ENCODE peak calls at places on chromosome 1, in nine cellular contexts. One of them, this sample, is unnamed.

GRCh38 chr1:17207966-17208418 is 3.1 kb downstream of the PADI1 start:
- DNase-seq in MM.1S: no peak
- DNase-seq in RWPE2: peak
- DNase-seq in CD4-positive, alpha-beta T cell: peak
- DNase-seq in A673: peak
- DNase-seq in fibroblast of mammary gland: peak
- DNase-seq in fibroblast of villous mesenchyme: peak
- DNase-seq in heart right ventricle: no peak
- DNase-seq in cardiac muscle cell: no peak
- DNase-seq in this sample: peak

GRCh38 chr1:238108417-238108816 is 217.7 kb upstream of the ZP4 start:
- DNase-seq in MM.1S: no peak
- DNase-seq in fibroblast of villous mesenchyme: no peak
- DNase-seq in RWPE2: no peak
- DNase-seq in fibroblast of mammary gland: no peak
- DNase-seq in A673: no peak
- DNase-seq in cardiac muscle cell: no peak
- DNase-seq in CD4-positive, alpha-beta T cell: no peak
- DNase-seq in heart right ventricle: no peak
- DNase-seq in this sample: no peak

GRCh38 chr1:41313661-41314131 is 47.5 kb upstream of the FOXO6 start:
- DNase-seq in cardiac muscle cell: peak
- DNase-seq in fibroblast of mammary gland: peak
- DNase-seq in RWPE2: no peak
- DNase-seq in MM.1S: no peak
- DNase-seq in fibroblast of villous mesenchyme: peak
- DNase-seq in heart right ventricle: no peak
- DNase-seq in A673: peak
- DNase-seq in CD4-positive, alpha-beta T cell: no peak
- DNase-seq in this sample: peak

GRCh38 chr1:244325056-244325764 is 126.5 kb downstream of the ADSS2 start:
- DNase-seq in heart right ventricle: no peak
- DNase-seq in CD4-positive, alpha-beta T cell: no peak
- DNase-seq in fibroblast of mammary gland: no peak
- DNase-seq in fibroblast of villous mesenchyme: no peak
- DNase-seq in A673: no peak
- DNase-seq in cardiac muscle cell: no peak
- DNase-seq in RWPE2: no peak
- DNase-seq in MM.1S: no peak
- DNase-seq in this sample: no peak

GRCh38 chr1:150127868-150128267 is 21.8 kb upstream of the PLEKHO1 start:
- DNase-seq in cardiac muscle cell: no peak
- DNase-seq in heart right ventricle: no peak
- DNase-seq in fibroblast of villous mesenchyme: no peak
- DNase-seq in CD4-positive, alpha-beta T cell: no peak
- DNase-seq in fibroblast of mammary gland: peak
- DNase-seq in RWPE2: no peak
- DNase-seq in MM.1S: no peak
- DNase-seq in A673: no peak
- DNase-seq in this sample: no peak

GRCh38 chr1:17265162-17265561 is 16.3 kb downstream of the PADI3 start:
- DNase-seq in CD4-positive, alpha-beta T cell: no peak
- DNase-seq in cardiac muscle cell: no peak
- DNase-seq in fibroblast of mammary gland: no peak
- DNase-seq in heart right ventricle: no peak
- DNase-seq in MM.1S: no peak
- DNase-seq in A673: no peak
- DNase-seq in RWPE2: no peak
- DNase-seq in fibroblast of villous mesenchyme: peak
- DNase-seq in this sample: no peak

GRCh38 chr1:157691285-157691920 is 9.2 kb downstream of the FCRL3 start:
- DNase-seq in MM.1S: peak
- DNase-seq in heart right ventricle: no peak
- DNase-seq in fibroblast of mammary gland: peak
- DNase-seq in RWPE2: no peak
- DNase-seq in A673: peak
- DNase-seq in CD4-positive, alpha-beta T cell: no peak
- DNase-seq in fibroblast of villous mesenchyme: peak
- DNase-seq in cardiac muscle cell: peak
- DNase-seq in this sample: peak

GRCh38 chr1:229508823-229509337 is 739 bp upstream of the NUP133 start:
- DNase-seq in cardiac muscle cell: no peak
- DNase-seq in A673: no peak
- DNase-seq in fibroblast of mammary gland: no peak
- DNase-seq in RWPE2: no peak
- DNase-seq in fibroblast of villous mesenchyme: no peak
- DNase-seq in CD4-positive, alpha-beta T cell: no peak
- DNase-seq in MM.1S: no peak
- DNase-seq in heart right ventricle: no peak
- DNase-seq in this sample: peak

GRCh38 chr1:8333246-8333987 is 15.5 kb downstream of the SLC45A1 start:
- DNase-seq in cardiac muscle cell: no peak
- DNase-seq in A673: no peak
- DNase-seq in MM.1S: no peak
- DNase-seq in RWPE2: no peak
- DNase-seq in heart right ventricle: no peak
- DNase-seq in fibroblast of villous mesenchyme: no peak
- DNase-seq in fibroblast of mammary gland: no peak
- DNase-seq in CD4-positive, alpha-beta T cell: no peak
- DNase-seq in this sample: no peak

GRCh38 chr1:78607334-78607927 is 12.8 kb upstream of the IFI44L start:
- DNase-seq in heart right ventricle: no peak
- DNase-seq in RWPE2: no peak
- DNase-seq in A673: peak
- DNase-seq in cardiac muscle cell: peak
- DNase-seq in MM.1S: peak
- DNase-seq in CD4-positive, alpha-beta T cell: no peak
- DNase-seq in fibroblast of villous mesenchyme: peak
- DNase-seq in fibroblast of mammary gland: peak
- DNase-seq in this sample: peak

GRCh38 chr1:78606274-78606673 is 14.0 kb upstream of the IFI44L start:
- DNase-seq in CD4-positive, alpha-beta T cell: no peak
- DNase-seq in fibroblast of mammary gland: no peak
- DNase-seq in fibroblast of villous mesenchyme: no peak
- DNase-seq in A673: no peak
- DNase-seq in RWPE2: no peak
- DNase-seq in MM.1S: no peak
- DNase-seq in cardiac muscle cell: peak
- DNase-seq in heart right ventricle: no peak
- DNase-seq in this sample: no peak

GRCh38 chr1:78604643-78605042 is 15.6 kb upstream of the IFI44L start:
- DNase-seq in MM.1S: no peak
- DNase-seq in heart right ventricle: no peak
- DNase-seq in A673: no peak
- DNase-seq in CD4-positive, alpha-beta T cell: no peak
- DNase-seq in RWPE2: no peak
- DNase-seq in fibroblast of villous mesenchyme: no peak
- DNase-seq in fibroblast of mammary gland: no peak
- DNase-seq in cardiac muscle cell: no peak
- DNase-seq in this sample: no peak

GRCh38 chr1:78603206-78603605 is 17.0 kb upstream of the IFI44L start:
- DNase-seq in A673: no peak
- DNase-seq in fibroblast of villous mesenchyme: no peak
- DNase-seq in heart right ventricle: no peak
- DNase-seq in fibroblast of mammary gland: no peak
- DNase-seq in MM.1S: no peak
- DNase-seq in cardiac muscle cell: no peak
- DNase-seq in CD4-positive, alpha-beta T cell: no peak
- DNase-seq in RWPE2: no peak
- DNase-seq in this sample: no peak

GRCh38 chr1:78607944-78608343 is 12.3 kb upstream of the IFI44L start:
- DNase-seq in cardiac muscle cell: no peak
- DNase-seq in RWPE2: no peak
- DNase-seq in MM.1S: no peak
- DNase-seq in fibroblast of mammary gland: no peak
- DNase-seq in heart right ventricle: no peak
- DNase-seq in A673: no peak
- DNase-seq in CD4-positive, alpha-beta T cell: no peak
- DNase-seq in fibroblast of villous mesenchyme: no peak
- DNase-seq in this sample: no peak
- TF ChIP-seq CTCF in cardiac muscle cell: no peak
- TF ChIP-seq CTCF in RWPE2: no peak
- TF ChIP-seq CTCF in MM.1S: no peak
- TF ChIP-seq CTCF in fibroblast of mammary gland: no peak
- TF ChIP-seq CTCF in heart right ventricle: no peak
- TF ChIP-seq CTCF in A673: no peak
- TF ChIP-seq CTCF in CD4-positive, alpha-beta T cell: no peak
- TF ChIP-seq CTCF in fibroblast of villous mesenchyme: no peak
- TF ChIP-seq CTCF in this sample: no peak

DNA sequence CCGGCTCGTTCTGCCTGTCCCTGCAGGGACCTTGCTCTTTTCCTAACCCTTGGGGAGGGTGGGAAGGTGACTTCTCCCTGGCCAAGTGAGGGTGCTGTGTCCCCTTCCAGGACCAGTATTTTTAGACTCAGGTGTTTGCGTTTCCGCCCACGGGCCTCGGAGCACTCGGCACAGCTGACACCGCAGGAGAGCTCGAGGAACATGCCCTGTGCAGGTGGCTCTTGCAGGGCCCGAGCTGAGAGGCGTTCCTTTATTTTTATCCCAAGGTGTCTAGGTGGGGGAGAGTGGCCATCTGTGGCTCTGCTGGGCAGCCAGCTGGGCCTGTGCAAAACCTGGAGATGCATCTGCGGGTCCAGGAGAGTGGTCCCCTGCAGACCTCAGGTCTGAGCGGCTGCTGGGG is 16.0 kb downstream of the PLCH2 start:
- DNase-seq in heart right ventricle: no peak
- DNase-seq in CD4-positive, alpha-beta T cell: no peak
- DNase-seq in cardiac muscle cell: no peak
- DNase-seq in MM.1S: peak
- DNase-seq in fibroblast of villous mesenchyme: no peak
- DNase-seq in A673: no peak
- DNase-seq in RWPE2: no peak
- DNase-seq in fibroblast of mammary gland: no peak
- DNase-seq in this sample: no peak
- TF ChIP-seq CTCF in heart right ventricle: no peak
- TF ChIP-seq CTCF in CD4-positive, alpha-beta T cell: no peak
- TF ChIP-seq CTCF in cardiac muscle cell: no peak
- TF ChIP-seq CTCF in MM.1S: no peak
- TF ChIP-seq CTCF in fibroblast of villous mesenchyme: no peak
- TF ChIP-seq CTCF in A673: no peak
- TF ChIP-seq CTCF in RWPE2: no peak
- TF ChIP-seq CTCF in fibroblast of mammary gland: no peak
- TF ChIP-seq CTCF in this sample: no peak

GRCh38 chr1:28178690-28179485 is 2.4 kb upstream of the PTAFR start:
- DNase-seq in fibroblast of mammary gland: no peak
- DNase-seq in MM.1S: no peak
- DNase-seq in heart right ventricle: no peak
- DNase-seq in CD4-positive, alpha-beta T cell: no peak
- DNase-seq in A673: no peak
- DNase-seq in RWPE2: no peak
- DNase-seq in fibroblast of villous mesenchyme: no peak
- DNase-seq in cardiac muscle cell: no peak
- DNase-seq in this sample: no peak

GRCh38 chr1:28180310-28181305 is 4.1 kb upstream of the PTAFR start:
- DNase-seq in heart right ventricle: no peak
- DNase-seq in MM.1S: no peak
- DNase-seq in cardiac muscle cell: no peak
- DNase-seq in CD4-positive, alpha-beta T cell: no peak
- DNase-seq in RWPE2: no peak
- DNase-seq in fibroblast of villous mesenchyme: no peak
- DNase-seq in fibroblast of mammary gland: no peak
- DNase-seq in A673: no peak
- DNase-seq in this sample: no peak

GRCh38 chr1:28173151-28173979 is 3.1 kb downstream of the PTAFR start:
- DNase-seq in fibroblast of villous mesenchyme: no peak
- DNase-seq in fibroblast of mammary gland: peak
- DNase-seq in RWPE2: no peak
- DNase-seq in A673: no peak
- DNase-seq in CD4-positive, alpha-beta T cell: no peak
- DNase-seq in cardiac muscle cell: peak
- DNase-seq in MM.1S: no peak
- DNase-seq in heart right ventricle: no peak
- DNase-seq in this sample: no peak

GRCh38 chr1:28173980-28174297 is 2.6 kb downstream of the PTAFR start:
- DNase-seq in A673: no peak
- DNase-seq in MM.1S: no peak
- DNase-seq in RWPE2: no peak
- DNase-seq in fibroblast of villous mesenchyme: peak
- DNase-seq in CD4-positive, alpha-beta T cell: no peak
- DNase-seq in heart right ventricle: no peak
- DNase-seq in fibroblast of mammary gland: peak
- DNase-seq in cardiac muscle cell: no peak
- DNase-seq in this sample: no peak

GRCh38 chr1:28176492-28177470 is at the start of gene PTAFR:
- DNase-seq in RWPE2: no peak
- DNase-seq in fibroblast of villous mesenchyme: no peak
- DNase-seq in heart right ventricle: no peak
- DNase-seq in MM.1S: no peak
- DNase-seq in A673: no peak
- DNase-seq in fibroblast of mammary gland: no peak
- DNase-seq in cardiac muscle cell: no peak
- DNase-seq in CD4-positive, alpha-beta T cell: no peak
- DNase-seq in this sample: peak
- TF ChIP-seq CTCF in RWPE2: no peak
- TF ChIP-seq CTCF in fibroblast of villous mesenchyme: no peak
- TF ChIP-seq CTCF in heart right ventricle: no peak
- TF ChIP-seq CTCF in MM.1S: no peak
- TF ChIP-seq CTCF in A673: no peak
- TF ChIP-seq CTCF in fibroblast of mammary gland: no peak
- TF ChIP-seq CTCF in cardiac muscle cell: no peak
- TF ChIP-seq CTCF in CD4-positive, alpha-beta T cell: no peak
- TF ChIP-seq CTCF in this sample: no peak

GRCh38 chr1:227792216-227793078 is 23.0 kb upstream of the PRSS38 start:
- DNase-seq in MM.1S: no peak
- DNase-seq in heart right ventricle: no peak
- DNase-seq in CD4-positive, alpha-beta T cell: no peak
- DNase-seq in cardiac muscle cell: no peak
- DNase-seq in RWPE2: no peak
- DNase-seq in fibroblast of villous mesenchyme: no peak
- DNase-seq in fibroblast of mammary gland: no peak
- DNase-seq in A673: no peak
- DNase-seq in this sample: peak
- TF ChIP-seq CTCF in MM.1S: no peak
- TF ChIP-seq CTCF in heart right ventricle: no peak
- TF ChIP-seq CTCF in CD4-positive, alpha-beta T cell: no peak
- TF ChIP-seq CTCF in cardiac muscle cell: no peak
- TF ChIP-seq CTCF in RWPE2: no peak
- TF ChIP-seq CTCF in fibroblast of villous mesenchyme: peak
- TF ChIP-seq CTCF in fibroblast of mammary gland: no peak
- TF ChIP-seq CTCF in A673: peak
- TF ChIP-seq CTCF in this sample: peak

This sample was measured in GM13977.